ENCODE peak calls at places on chromosomes 16 and 17, in seven cellular contexts. M is brain microvascular endothelial cell, B is IMR-90, P is tibial artery, J is kidney epithelial cell, C is neural crest cell, R is foreskin fibroblast. A is an unnamed sample.

GRCh38 chr16:86222541-86222940 is 287.8 kb upstream of the FOXF1 start:
- DNase-seq in R (peak), C (no peak), B (peak), M (no peak), J (no peak), P (no peak), A (no peak)

GRCh38 chr17:39239640-39240314 is 14.0 kb upstream of the STAC2 start:
- DNase-seq in M (no peak), R (no peak), J (no peak), C (no peak), B (no peak), P (peak), A (no peak)

GRCh38 chr17:63295839-63296590 is 150.1 kb downstream of the CYB561 start:
- DNase-seq in R (no peak), C (no peak), B (no peak), P (no peak), M (no peak), J (no peak), A (no peak)

GRCh38 chr17:21214777-21215541 is 998 bp upstream of the TMEM11 start:
- DNase-seq in P (peak), B (no peak), C (peak), R (peak), J (no peak), M (peak), A (no peak)

GRCh38 chr16:65908568-65908967 is 457.9 kb upstream of the CDH5 start:
- DNase-seq in P (no peak), B (no peak), C (peak), R (no peak), M (no peak), J (no peak), A (no peak)

GRCh38 chr16:84718-85452 is 6.9 kb downstream of the MPG start:
- DNase-seq in J (peak), C (no peak), B (peak), M (peak), R (peak), P (peak), A (no peak)

GRCh38 chr16:31363721-31364120 is 8.7 kb downstream of the ITGAX start:
- DNase-seq in R (no peak), M (no peak), P (peak), C (no peak), B (no peak), J (no peak), A (no peak)

GRCh38 chr17:57107498-57108101 is 22.6 kb downstream of the AKAP1 start:
- DNase-seq in P (no peak), R (peak), B (peak), J (peak), M (no peak), C (no peak), A (no peak)

GRCh38 chr17:82930043-82930923 is 90.5 kb upstream of the ZNF750 start:
- DNase-seq in R (no peak), C (no peak), P (peak), J (no peak), B (no peak), M (no peak), A (peak)

GRCh38 chr17:33942414-33942813 is 312.7 kb upstream of the CCL2 start:
- DNase-seq in B (no peak), C (no peak), P (no peak), J (no peak), M (no peak), R (no peak), A (no peak)

GRCh38 chr17:73189417-73190099 is 3.3 kb upstream of the COG1 start:
- DNase-seq in M (peak), R (peak), C (peak), J (peak), P (no peak), B (peak), A (no peak)

DNA sequence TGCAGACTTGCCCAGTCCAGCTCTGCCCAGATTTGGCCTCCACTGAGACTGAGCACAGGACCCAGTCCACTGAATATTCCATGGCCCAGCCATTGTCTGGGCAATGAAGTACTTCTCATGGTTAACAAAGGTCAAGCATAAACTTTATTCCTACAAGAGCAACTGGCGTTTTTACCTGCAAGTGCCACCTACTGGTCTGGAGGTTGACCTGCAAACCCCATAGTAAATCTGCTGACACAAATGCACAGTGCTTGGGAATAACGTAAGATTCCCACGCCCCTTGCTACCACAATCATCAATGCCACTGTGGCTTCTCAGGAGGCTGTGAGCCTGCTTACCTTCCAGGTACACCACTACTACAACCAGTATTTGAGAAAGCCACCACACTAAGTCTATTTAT is 170.2 kb downstream of the CEP112 start:
- DNase-seq in R (no peak), B (no peak), C (no peak), P (no peak), M (no peak), J (no peak), A (no peak)
- TF ChIP-seq CTCF in R (no peak), B (no peak), C (no peak), P (no peak), M (peak), J (no peak), A (no peak)

GRCh38 chr17:15882058-15882720 is 62.7 kb upstream of the ADORA2B start:
- DNase-seq in C (no peak), M (no peak), B (no peak), R (no peak), J (no peak), P (no peak), A (no peak)
- TF ChIP-seq CTCF in C (no peak), M (peak), B (no peak), R (no peak), J (peak), P (no peak), A (no peak)

DNA sequence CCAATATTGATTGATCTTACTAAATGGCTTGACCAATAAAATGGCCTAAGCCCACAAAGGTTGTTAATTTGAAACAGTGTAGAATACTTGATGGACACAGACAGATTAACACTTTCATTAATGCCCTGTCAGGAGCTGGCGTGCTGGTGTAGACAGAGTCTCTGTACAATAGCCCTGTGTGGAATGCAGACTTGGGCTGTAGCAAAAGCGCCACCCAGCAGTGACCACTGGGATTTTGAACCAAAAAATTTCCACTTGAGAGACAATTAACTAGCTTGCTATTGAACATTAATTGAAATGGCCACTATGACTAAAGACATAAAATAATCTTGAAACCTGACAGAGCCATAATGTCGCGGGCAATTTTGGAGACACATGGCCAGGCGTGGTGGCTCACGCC is 19.7 kb upstream of the GUCY2D start:
- DNase-seq in P (no peak), M (peak), C (no peak), J (no peak), B (peak), R (peak), A (no peak)
- TF ChIP-seq CTCF in P (no peak), M (peak), C (peak), J (peak), B (peak), R (peak), A (no peak)

GRCh38 chr17:74957935-74958549 is 14.5 kb downstream of the HID1 start:
- DNase-seq in C (peak), M (peak), B (peak), J (no peak), P (peak), R (peak), A (peak)

GRCh38 chr17:74959826-74960738 is 12.5 kb downstream of the HID1 start:
- DNase-seq in B (peak), M (no peak), P (no peak), C (no peak), R (peak), J (no peak), A (no peak)

GRCh38 chr17:74962622-74963394 is 9.8 kb downstream of the HID1 start:
- DNase-seq in R (no peak), M (no peak), C (no peak), J (no peak), P (no peak), B (no peak), A (no peak)

GRCh38 chr17:74961657-74962360 is 10.8 kb downstream of the HID1 start:
- DNase-seq in R (peak), B (peak), J (peak), P (peak), C (peak), M (peak), A (peak)

GRCh38 chr17:74960739-74961342 is 11.7 kb downstream of the HID1 start:
- DNase-seq in P (no peak), J (no peak), M (peak), R (peak), C (peak), B (peak), A (no peak)
- TF ChIP-seq CTCF in P (no peak), J (peak), M (peak), R (peak), C (peak), B (peak), A (no peak)

GRCh38 chr17:37839196-37839978 is 84.8 kb upstream of the TBC1D3K start:
- DNase-seq in M (no peak), R (no peak), J (no peak), C (no peak), P (no peak), B (no peak), A (no peak)
- TF ChIP-seq CTCF in M (no peak), R (no peak), J (no peak), C (no peak), P (no peak), B (no peak), A (no peak)

GRCh38 chr16:49348408-49349176 is 25.0 kb upstream of the C16orf78 start:
- DNase-seq in B (no peak), R (no peak), M (no peak), C (no peak), P (no peak), J (no peak), A (no peak)
- TF ChIP-seq CTCF in B (no peak), R (no peak), M (no peak), C (no peak), P (no peak), J (peak), A (peak)

DNA sequence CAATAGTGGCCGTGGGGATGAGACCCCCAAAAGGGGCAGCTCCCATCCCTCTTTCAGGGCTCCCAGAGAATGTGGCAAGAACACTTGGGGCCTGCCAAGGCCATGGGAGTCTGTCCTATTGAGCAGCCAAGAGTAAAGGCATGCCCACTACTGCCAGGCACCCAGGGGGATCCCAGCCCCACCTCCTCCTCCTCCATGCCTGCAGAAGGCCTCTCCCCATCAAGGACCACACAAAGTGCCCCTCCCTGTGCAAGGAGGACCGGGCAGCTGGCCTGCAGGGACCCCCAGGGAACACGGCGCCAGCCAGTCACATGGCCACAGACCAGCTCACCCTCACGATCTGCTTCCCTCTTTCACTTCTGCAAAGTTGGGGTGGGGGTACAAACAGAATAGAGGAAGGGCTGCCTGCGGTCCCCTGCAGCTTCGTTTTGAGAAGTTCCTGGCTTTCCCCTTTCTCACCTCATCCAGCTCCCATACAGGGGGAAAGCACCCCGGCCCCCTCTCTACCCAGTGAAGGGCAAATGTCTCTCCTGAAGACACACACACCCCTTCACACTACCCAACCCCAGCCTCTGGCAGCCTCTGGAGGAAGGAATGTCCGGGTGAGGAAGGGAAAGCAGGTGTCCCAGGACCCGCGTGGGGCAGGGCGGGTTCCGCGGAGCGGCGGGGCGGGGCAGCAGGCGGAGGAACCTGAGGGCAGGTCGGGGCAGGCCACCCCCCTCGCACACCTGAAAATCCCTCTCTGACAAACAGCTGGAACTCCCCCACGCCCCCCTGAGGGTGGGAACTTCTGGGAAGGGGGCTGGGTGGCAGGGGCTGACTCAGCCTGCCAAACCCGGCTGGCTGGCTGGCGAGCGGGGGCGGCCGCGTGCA is 2.0 kb downstream of the PPP1R9B start:
- DNase-seq in M (no peak), J (no peak), C (no peak), R (peak), P (peak), B (peak), A (peak)
- TF ChIP-seq CTCF in M (peak), J (peak), C (peak), R (peak), P (no peak), B (peak), A (no peak)

GRCh38 chr16:81994485-81994884 is 16.8 kb downstream of the SDR42E1 start:
- DNase-seq in M (no peak), P (no peak), C (no peak), B (no peak), R (no peak), J (no peak), A (no peak)
- TF ChIP-seq CTCF in M (peak), P (no peak), C (peak), B (no peak), R (no peak), J (peak), A (no peak)

A was measured in mesothelial cell of epicardium.